ENCODE peak calls at places on chromosomes 12 and 14, in eight cellular contexts. One of them, this sample, is unnamed.

GRCh38 chr12:11836282-11836963 is 186.9 kb downstream of the ETV6 start:
- DNase-seq in activated T-cell treated with anti-CD3 and anti-CD28 coated beads for 1 hour: no peak
- DNase-seq in stimulated activated CD4-positive, alpha-beta T cell treated with anti-CD3 and anti-CD28 coated beads, Interleukin-12 subunit alpha, Interleukin-12 subunit beta, amount 100 ng/mL, for 48 hours: peak; percentile 76
- DNase-seq in activated T-helper 1 cell treated with anti-CD3 and anti-CD28 coated beads, Interleukin-2, amount 50 U/mL, for 16 hours: peak; percentile 36
- DNase-seq in NCI-H345: peak; percentile 65
- DNase-seq in lower lobe of right lung: peak; percentile 77
- DNase-seq in ELF-1: no peak
- DNase-seq in ACHN: no peak
- DNase-seq in this sample: peak; percentile 83

GRCh38 chr14:101960225-101960624 is 4.1 kb upstream of the DYNC1H1 start:
- DNase-seq in NCI-H345: no peak
- DNase-seq in activated T-helper 1 cell treated with anti-CD3 and anti-CD28 coated beads, Interleukin-2, amount 50 U/mL, for 16 hours: no peak
- DNase-seq in ELF-1: peak; percentile 75
- DNase-seq in ACHN: peak; percentile 48
- DNase-seq in activated T-cell treated with anti-CD3 and anti-CD28 coated beads for 1 hour: no peak
- DNase-seq in stimulated activated CD4-positive, alpha-beta T cell treated with anti-CD3 and anti-CD28 coated beads, Interleukin-12 subunit alpha, Interleukin-12 subunit beta, amount 100 ng/mL, for 48 hours: no peak
- DNase-seq in lower lobe of right lung: no peak
- DNase-seq in this sample: no peak

GRCh38 chr14:21056520-21057163 is 980 bp upstream of the RNASE8 start:
- DNase-seq in ELF-1: no peak
- DNase-seq in ACHN: no peak
- DNase-seq in stimulated activated CD4-positive, alpha-beta T cell treated with anti-CD3 and anti-CD28 coated beads, Interleukin-12 subunit alpha, Interleukin-12 subunit beta, amount 100 ng/mL, for 48 hours: no peak
- DNase-seq in lower lobe of right lung: no peak
- DNase-seq in activated T-cell treated with anti-CD3 and anti-CD28 coated beads for 1 hour: no peak
- DNase-seq in activated T-helper 1 cell treated with anti-CD3 and anti-CD28 coated beads, Interleukin-2, amount 50 U/mL, for 16 hours: no peak
- DNase-seq in NCI-H345: no peak
- DNase-seq in this sample: no peak

GRCh38 chr12:105459760-105460325 is 129.4 kb downstream of the C12orf75 start:
- DNase-seq in activated T-helper 1 cell treated with anti-CD3 and anti-CD28 coated beads, Interleukin-2, amount 50 U/mL, for 16 hours: no peak
- DNase-seq in stimulated activated CD4-positive, alpha-beta T cell treated with anti-CD3 and anti-CD28 coated beads, Interleukin-12 subunit alpha, Interleukin-12 subunit beta, amount 100 ng/mL, for 48 hours: no peak
- DNase-seq in ACHN: no peak
- DNase-seq in NCI-H345: no peak
- DNase-seq in activated T-cell treated with anti-CD3 and anti-CD28 coated beads for 1 hour: no peak
- DNase-seq in lower lobe of right lung: no peak
- DNase-seq in ELF-1: peak; percentile 26
- DNase-seq in this sample: no peak

GRCh38 chr12:46320731-46321130 is 51.8 kb downstream of the SLC38A2 start:
- DNase-seq in stimulated activated CD4-positive, alpha-beta T cell treated with anti-CD3 and anti-CD28 coated beads, Interleukin-12 subunit alpha, Interleukin-12 subunit beta, amount 100 ng/mL, for 48 hours: no peak
- DNase-seq in activated T-helper 1 cell treated with anti-CD3 and anti-CD28 coated beads, Interleukin-2, amount 50 U/mL, for 16 hours: no peak
- DNase-seq in lower lobe of right lung: no peak
- DNase-seq in NCI-H345: no peak
- DNase-seq in ELF-1: no peak
- DNase-seq in activated T-cell treated with anti-CD3 and anti-CD28 coated beads for 1 hour: no peak
- DNase-seq in ACHN: no peak
- DNase-seq in this sample: no peak

GRCh38 chr14:49769171-49769570 is 1.2 kb downstream of the KLHDC2 start:
- DNase-seq in ACHN: peak; percentile 54
- DNase-seq in stimulated activated CD4-positive, alpha-beta T cell treated with anti-CD3 and anti-CD28 coated beads, Interleukin-12 subunit alpha, Interleukin-12 subunit beta, amount 100 ng/mL, for 48 hours: no peak
- DNase-seq in activated T-helper 1 cell treated with anti-CD3 and anti-CD28 coated beads, Interleukin-2, amount 50 U/mL, for 16 hours: no peak
- DNase-seq in ELF-1: no peak
- DNase-seq in activated T-cell treated with anti-CD3 and anti-CD28 coated beads for 1 hour: no peak
- DNase-seq in NCI-H345: no peak
- DNase-seq in lower lobe of right lung: no peak
- DNase-seq in this sample: no peak

GRCh38 chr14:54818201-54819133 is 84.2 kb downstream of the GCH1 start:
- DNase-seq in lower lobe of right lung: no peak
- DNase-seq in activated T-helper 1 cell treated with anti-CD3 and anti-CD28 coated beads, Interleukin-2, amount 50 U/mL, for 16 hours: no peak
- DNase-seq in NCI-H345: peak; percentile 24
- DNase-seq in stimulated activated CD4-positive, alpha-beta T cell treated with anti-CD3 and anti-CD28 coated beads, Interleukin-12 subunit alpha, Interleukin-12 subunit beta, amount 100 ng/mL, for 48 hours: no peak
- DNase-seq in ACHN: peak; percentile 64
- DNase-seq in ELF-1: peak; percentile 70
- DNase-seq in activated T-cell treated with anti-CD3 and anti-CD28 coated beads for 1 hour: no peak
- DNase-seq in this sample: no peak

GRCh38 chr12:7079826-7080125 is 12.5 kb downstream of the C1R start:
- DNase-seq in ELF-1: no peak
- DNase-seq in lower lobe of right lung: no peak
- DNase-seq in stimulated activated CD4-positive, alpha-beta T cell treated with anti-CD3 and anti-CD28 coated beads, Interleukin-12 subunit alpha, Interleukin-12 subunit beta, amount 100 ng/mL, for 48 hours: no peak
- DNase-seq in activated T-helper 1 cell treated with anti-CD3 and anti-CD28 coated beads, Interleukin-2, amount 50 U/mL, for 16 hours: no peak
- DNase-seq in ACHN: peak; percentile 34
- DNase-seq in activated T-cell treated with anti-CD3 and anti-CD28 coated beads for 1 hour: no peak
- DNase-seq in NCI-H345: no peak
- DNase-seq in this sample: no peak

GRCh38 chr14:102729825-102730224 is 47.4 kb upstream of the TRAF3 start:
- DNase-seq in lower lobe of right lung: no peak
- DNase-seq in activated T-cell treated with anti-CD3 and anti-CD28 coated beads for 1 hour: no peak
- DNase-seq in ACHN: no peak
- DNase-seq in ELF-1: no peak
- DNase-seq in NCI-H345: no peak
- DNase-seq in activated T-helper 1 cell treated with anti-CD3 and anti-CD28 coated beads, Interleukin-2, amount 50 U/mL, for 16 hours: no peak
- DNase-seq in stimulated activated CD4-positive, alpha-beta T cell treated with anti-CD3 and anti-CD28 coated beads, Interleukin-12 subunit alpha, Interleukin-12 subunit beta, amount 100 ng/mL, for 48 hours: no peak
- DNase-seq in this sample: no peak

GRCh38 chr12:105365231-105365630 is 34.7 kb downstream of the C12orf75 start:
- DNase-seq in NCI-H345: no peak
- DNase-seq in activated T-cell treated with anti-CD3 and anti-CD28 coated beads for 1 hour: no peak
- DNase-seq in lower lobe of right lung: no peak
- DNase-seq in ELF-1: no peak
- DNase-seq in ACHN: no peak
- DNase-seq in activated T-helper 1 cell treated with anti-CD3 and anti-CD28 coated beads, Interleukin-2, amount 50 U/mL, for 16 hours: no peak
- DNase-seq in stimulated activated CD4-positive, alpha-beta T cell treated with anti-CD3 and anti-CD28 coated beads, Interleukin-12 subunit alpha, Interleukin-12 subunit beta, amount 100 ng/mL, for 48 hours: no peak
- DNase-seq in this sample: no peak

GRCh38 chr12:95532851-95533250 is 18.4 kb downstream of the USP44 start:
- DNase-seq in stimulated activated CD4-positive, alpha-beta T cell treated with anti-CD3 and anti-CD28 coated beads, Interleukin-12 subunit alpha, Interleukin-12 subunit beta, amount 100 ng/mL, for 48 hours: no peak
- DNase-seq in NCI-H345: no peak
- DNase-seq in ELF-1: no peak
- DNase-seq in lower lobe of right lung: no peak
- DNase-seq in ACHN: no peak
- DNase-seq in activated T-helper 1 cell treated with anti-CD3 and anti-CD28 coated beads, Interleukin-2, amount 50 U/mL, for 16 hours: no peak
- DNase-seq in activated T-cell treated with anti-CD3 and anti-CD28 coated beads for 1 hour: no peak
- DNase-seq in this sample: no peak

This sample was measured in aorta.